ENCODE peak calls at places on chromosomes 11 and 22, in eight cellular contexts. O is T47D; T is lung; E is activated CD4-positive, alpha-beta T cell treated with anti-CD3 and anti-CD28 coated beads, Interleukin-2, amount 50 U/mL, for 1 hour; P is SJSA1; F is substantia nigra; I is renal cortical epithelial cell; G is lung microvascular endothelial cell. V is an unnamed sample.

GRCh38 chr11:128346808-128347207 is 240.6 kb downstream of the ETS1 start:
- DNase-seq in O (no peak), T (no peak), E (no peak), P (no peak), F (no peak), I (peak), G (no peak), V (no peak)

GRCh38 chr11:125315088-125315740 is 150.7 kb downstream of the PKNOX2 start:
- DNase-seq in O (no peak), T (peak), E (no peak), P (no peak), F (peak), I (peak), G (no peak), V (no peak)

GRCh38 chr11:68750197-68750987 is 928 bp downstream of the TESMIN start:
- DNase-seq in O (peak), T (no peak), E (peak), P (no peak), F (no peak), I (no peak), G (no peak), V (peak)

GRCh38 chr11:79101736-79102135 is 339.1 kb downstream of the TENM4 start:
- DNase-seq in O (no peak), T (no peak), E (no peak), P (no peak), F (no peak), I (no peak), G (peak), V (no peak)

GRCh38 chr22:17931400-17931825 is 92.9 kb downstream of the MICAL3 start:
- DNase-seq in O (peak), T (no peak), E (no peak), P (no peak), F (no peak), I (peak), G (no peak), V (no peak)

GRCh38 chr11:125063429-125064043 is 431 bp downstream of the SLC37A2 start:
- DNase-seq in O (no peak), T (no peak), E (no peak), P (no peak), F (no peak), I (no peak), G (no peak), V (peak)

GRCh38 chr22:17057959-17058814 is 26.6 kb upstream of the IL17RA start:
- DNase-seq in O (peak), T (peak), E (peak), P (peak), F (peak), I (peak), G (peak), V (no peak)

GRCh38 chr11:70623906-70624597 is 225.7 kb downstream of the CTTN start:
- DNase-seq in O (no peak), T (no peak), E (no peak), P (no peak), F (no peak), I (no peak), G (no peak), V (no peak)

GRCh38 chr22:42820075-42820763 is 36.9 kb downstream of the ARFGAP3 start:
- DNase-seq in O (no peak), T (no peak), E (no peak), P (peak), F (no peak), I (peak), G (peak), V (no peak)

GRCh38 chr11:68216171-68216938 is 3.3 kb upstream of the KMT5B start:
- DNase-seq in O (peak), T (no peak), E (no peak), P (no peak), F (no peak), I (no peak), G (no peak), V (no peak)

GRCh38 chr11:113881856-113882255 is 6.5 kb upstream of the USP28 start:
- DNase-seq in O (no peak), T (no peak), E (no peak), P (no peak), F (no peak), I (peak), G (no peak), V (no peak)

GRCh38 chr11:3834349-3835099 is 6.2 kb downstream of the RHOG start:
- DNase-seq in O (no peak), T (peak), E (no peak), P (no peak), F (no peak), I (no peak), G (no peak), V (no peak)